ENCODE peak calls at places on chromosomes 11 and 22, in seven cellular contexts. O, B, E, P, L, I and G are unnamed samples.

GRCh38 chr11:70210051-70210501 is 7.0 kb downstream of the FADD start:
- DNase-seq in P (peak), B (no peak), I (no peak), O (peak), E (no peak), L (no peak), G (no peak)

GRCh38 chr11:130477646-130478203 is 29.3 kb downstream of the ADAMTS15 start:
- DNase-seq in O (peak), B (no peak), E (no peak), L (no peak), P (no peak), I (no peak), G (no peak)

GRCh38 chr11:67996622-67997459 is 7.1 kb downstream of the UNC93B1 start:
- DNase-seq in O (peak), E (peak), P (peak), I (peak), B (peak), L (no peak), G (peak)

GRCh38 chr22:19941365-19942070 is at the start of the genes COMT and TXNRD2:
- DNase-seq in P (peak), L (peak), O (peak), I (peak), B (peak), E (peak), G (peak)

GRCh38 chr11:24661313-24661712 is 164.5 kb downstream of the LUZP2 start:
- DNase-seq in O (no peak), P (no peak), I (no peak), B (no peak), E (no peak), L (no peak), G (no peak)

GRCh38 chr11:126611438-126611837 is 256.0 kb downstream of the ST3GAL4 start:
- DNase-seq in E (no peak), O (no peak), L (no peak), P (no peak), B (no peak), I (no peak), G (no peak)

GRCh38 chr11:8375932-8376331 is 112.3 kb upstream of the LMO1 start:
- DNase-seq in I (no peak), L (no peak), E (no peak), P (no peak), B (no peak), O (no peak), G (no peak)

GRCh38 chr22:48902983-48903650 is 924.6 kb downstream of the BRD1 start:
- DNase-seq in B (no peak), O (no peak), L (no peak), E (no peak), I (no peak), P (no peak), G (no peak)

GRCh38 chr11:121352301-121352891 is 59.8 kb downstream of the SC5D start:
- DNase-seq in I (no peak), B (no peak), P (no peak), O (no peak), L (no peak), E (no peak), G (no peak)

GRCh38 chr11:67287355-67288197 is 1.5 kb upstream of the ANKRD13D start:
- DNase-seq in L (peak), B (no peak), E (peak), P (no peak), I (peak), O (no peak), G (no peak)

GRCh38 chr11:112658521-112658920 is 302.7 kb upstream of the NCAM1 start:
- DNase-seq in L (no peak), P (no peak), E (no peak), B (no peak), I (no peak), O (peak), G (no peak)

GRCh38 chr11:48058064-48058463 is 77.7 kb downstream of the PTPRJ start:
- DNase-seq in O (no peak), I (no peak), P (no peak), E (no peak), B (no peak), L (peak), G (no peak)

GRCh38 chr11:83118814-83119213 is 38.1 kb upstream of the PCF11 start:
- DNase-seq in L (no peak), B (no peak), P (no peak), O (no peak), E (no peak), I (no peak), G (no peak)

GRCh38 chr11:48081151-48082010 is 101.0 kb downstream of the PTPRJ start:
- DNase-seq in P (peak), E (no peak), L (peak), O (peak), B (no peak), I (peak), G (no peak)

GRCh38 chr22:35882226-35883027 is 146.2 kb downstream of the RBFOX2 start:
- DNase-seq in L (no peak), P (peak), I (no peak), B (peak), E (no peak), O (no peak), G (no peak)

GRCh38 chr11:11458523-11458922 is 105.5 kb upstream of the CSNK2A3 start:
- DNase-seq in O (no peak), P (no peak), B (peak), I (no peak), L (no peak), E (no peak), G (no peak)
- H3K4me3 ChIP-seq in O (no peak), P (no peak), B (no peak), I (no peak), L (no peak), E (no peak), G (no peak)

GRCh38 chr22:22894740-22895731 is 7.4 kb downstream of the IGLL5 start:
- DNase-seq in I (peak), O (no peak), B (no peak), P (no peak), E (no peak), L (no peak), G (no peak)

GRCh38 chr22:22892096-22893052 is 4.8 kb downstream of the IGLL5 start:
- DNase-seq in B (no peak), P (no peak), L (no peak), I (no peak), E (no peak), O (no peak), G (no peak)

GRCh38 chr22:22891139-22891621 is 3.6 kb downstream of the IGLL5 start:
- DNase-seq in I (no peak), P (no peak), B (no peak), L (no peak), E (no peak), O (no peak), G (no peak)

GRCh38 chr22:22893891-22894739 is 6.5 kb downstream of the IGLL5 start:
- DNase-seq in B (no peak), E (no peak), P (no peak), I (no peak), L (no peak), O (no peak), G (no peak)

GRCh38 chr22:22893077-22893805 is 5.6 kb downstream of the IGLL5 start:
- DNase-seq in E (no peak), O (no peak), I (no peak), B (no peak), P (no peak), L (no peak), G (no peak)
- H3K4me3 ChIP-seq in E (no peak), O (no peak), I (no peak), B (no peak), P (no peak), L (no peak), G (no peak)

DNA sequence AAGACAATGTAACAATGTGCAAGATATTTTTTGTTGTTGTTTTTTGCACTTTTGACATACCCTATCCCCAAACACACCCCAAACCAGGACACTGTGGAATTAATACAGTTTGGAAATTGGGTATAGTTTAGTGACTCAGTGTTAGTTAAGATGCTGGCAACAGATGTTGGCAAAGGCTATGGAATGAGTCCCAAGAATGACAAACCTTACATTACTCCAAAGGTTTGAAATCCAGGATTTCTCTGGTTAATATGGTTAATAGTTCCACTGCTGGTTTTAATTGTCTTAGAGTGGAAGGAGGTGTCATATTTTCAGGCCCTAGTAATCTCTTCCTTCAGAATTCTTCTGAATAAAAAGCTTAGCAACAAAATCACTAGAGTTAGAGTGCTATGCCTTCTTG is 805 bp downstream of the LPXN start:
- DNase-seq in P (peak), L (no peak), E (no peak), O (peak), I (no peak), B (no peak), G (peak)
- H3K4me3 ChIP-seq in P (peak), L (peak), E (no peak), O (no peak), I (peak), B (no peak), G (no peak)

DNA sequence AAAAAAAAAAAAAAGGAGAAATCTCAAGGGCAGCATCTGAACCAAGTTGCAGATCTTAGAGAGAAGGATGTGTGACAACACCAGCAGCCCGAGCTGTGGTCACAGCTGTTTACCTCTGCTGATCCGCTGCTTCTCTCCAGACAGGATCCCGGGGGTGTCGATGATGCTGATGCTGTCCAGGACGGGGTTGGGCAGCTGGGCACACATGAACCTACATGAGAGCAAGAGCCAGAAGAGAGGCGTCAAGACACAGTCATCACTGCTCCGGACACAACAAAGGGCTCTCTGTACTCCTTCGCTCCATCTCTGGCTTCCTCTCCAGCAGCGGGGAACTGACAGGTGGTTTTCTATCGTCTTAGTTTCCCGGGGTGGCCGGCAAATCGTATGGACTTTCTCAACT is 4.1 kb downstream of the EHD1 start:
- DNase-seq in O (no peak), I (no peak), B (peak), P (no peak), E (no peak), L (peak), G (no peak)
- H3K4me3 ChIP-seq in O (no peak), I (peak), B (peak), P (no peak), E (no peak), L (peak), G (no peak)

DNA sequence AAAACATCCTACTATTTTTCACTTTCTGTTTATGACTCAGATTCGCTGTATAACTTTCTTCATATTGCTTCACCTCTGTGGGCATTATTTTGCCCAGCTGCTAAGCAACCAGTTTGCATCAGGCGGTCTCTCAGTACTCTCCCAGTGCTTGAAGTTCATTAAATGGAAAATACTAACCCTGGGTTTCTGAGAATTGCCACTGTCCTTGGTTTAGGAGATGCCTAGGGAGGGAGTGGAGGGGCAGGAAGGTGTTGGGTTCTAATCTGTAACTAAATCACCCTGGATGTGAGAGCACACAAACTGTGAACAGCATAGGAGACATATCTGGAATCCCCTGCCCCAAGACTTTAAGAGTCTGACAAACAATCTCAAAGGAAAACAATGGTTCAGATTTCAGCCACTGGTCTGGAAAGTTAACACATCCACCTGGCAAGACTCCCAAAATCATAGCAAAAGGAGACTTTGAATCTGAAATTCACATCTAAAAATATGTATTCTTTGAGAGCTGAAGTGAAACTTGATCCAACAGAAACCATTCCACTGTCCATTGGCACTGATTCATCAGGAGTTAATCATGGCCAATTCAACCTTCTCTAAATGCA is 540.0 kb downstream of the SOX6 start:
- DNase-seq in P (peak), O (peak), E (no peak), I (no peak), L (no peak), B (no peak), G (no peak)
- H3K4me3 ChIP-seq in P (no peak), O (no peak), E (no peak), I (no peak), L (no peak), B (no peak), G (no peak)

GRCh38 chr11:60912851-60913550 is 957 bp upstream of the TMEM109 start:
- DNase-seq in I (no peak), E (no peak), P (no peak), L (no peak), O (no peak), B (peak), G (no peak)
- H3K4me3 ChIP-seq in I (peak), E (no peak), P (no peak), L (peak), O (no peak), B (peak), G (no peak)

DNA sequence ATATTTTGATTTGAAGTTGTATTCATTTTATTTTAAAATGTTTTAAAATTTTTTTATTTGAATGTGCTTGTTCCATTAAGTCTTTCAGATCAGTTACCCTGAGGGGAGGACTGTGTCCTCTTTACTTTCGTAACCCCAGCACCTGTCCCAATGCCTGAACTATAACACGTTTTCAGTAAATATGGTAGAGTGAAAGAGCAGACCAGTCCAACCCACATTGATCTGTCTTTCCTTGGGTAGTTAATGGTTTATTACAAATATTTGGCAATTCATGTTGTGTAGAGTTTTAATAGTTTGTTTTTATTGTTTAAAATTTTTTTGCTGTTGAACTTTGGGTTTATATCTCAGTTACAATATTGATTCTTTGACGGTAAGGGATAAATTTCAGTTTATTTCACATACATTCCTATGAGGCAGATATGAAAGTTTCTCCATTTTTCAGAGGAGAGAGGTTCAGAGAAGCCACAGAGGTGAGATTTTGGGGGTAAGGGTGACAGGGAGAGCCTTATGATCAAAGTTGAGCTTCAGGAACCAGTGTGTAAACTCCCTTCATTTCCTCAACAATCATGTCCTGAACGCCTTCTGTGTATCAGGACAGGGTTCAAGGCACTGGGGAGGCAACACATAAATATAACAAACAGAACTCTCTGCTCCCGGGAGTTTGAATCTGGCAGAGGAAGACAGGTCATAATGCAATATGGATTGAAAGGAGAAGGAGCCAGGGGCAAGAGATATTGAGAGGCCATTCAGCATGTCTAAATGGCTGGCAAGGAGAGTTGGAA is 27.8 kb downstream of the AMOTL1 start:
- DNase-seq in E (no peak), P (no peak), L (no peak), O (no peak), I (no peak), B (no peak), G (no peak)
- H3K4me3 ChIP-seq in E (no peak), P (peak), L (no peak), O (peak), I (peak), B (no peak), G (no peak)